ENCODE peak calls at places on chromosomes 3 and 15, in seven cellular contexts. One of them, this sample, is unnamed.

GRCh38 chr3:193496658-193497057 is 58.0 kb downstream of the ATP13A4 start:
- DNase-seq in dorsolateral prefrontal cortex: no peak
- DNase-seq in iPS-NIHi11: no peak
- DNase-seq in cardiac fibroblast: no peak
- DNase-seq in HTR-8/SVneo: no peak
- DNase-seq in non-pigmented ciliary epithelial cell: no peak
- DNase-seq in glutamatergic neuron: no peak
- DNase-seq in this sample: no peak

GRCh38 chr3:186882881-186883685 is 40.6 kb downstream of the ADIPOQ start:
- DNase-seq in dorsolateral prefrontal cortex: no peak
- DNase-seq in iPS-NIHi11: no peak
- DNase-seq in cardiac fibroblast: peak; percentile 92
- DNase-seq in HTR-8/SVneo: peak; percentile 69
- DNase-seq in non-pigmented ciliary epithelial cell: peak; percentile 85
- DNase-seq in glutamatergic neuron: no peak
- DNase-seq in this sample: peak; percentile 62

GRCh38 chr3:49415931-49416601 is 3.8 kb downstream of the TCTA start:
- DNase-seq in dorsolateral prefrontal cortex: no peak
- DNase-seq in iPS-NIHi11: no peak
- DNase-seq in cardiac fibroblast: no peak
- DNase-seq in HTR-8/SVneo: no peak
- DNase-seq in non-pigmented ciliary epithelial cell: no peak
- DNase-seq in glutamatergic neuron: no peak
- DNase-seq in this sample: no peak

GRCh38 chr3:111723293-111723963 is 128.3 kb upstream of the ZBED2 start:
- DNase-seq in dorsolateral prefrontal cortex: no peak
- DNase-seq in iPS-NIHi11: no peak
- DNase-seq in cardiac fibroblast: peak; percentile 91
- DNase-seq in HTR-8/SVneo: no peak
- DNase-seq in non-pigmented ciliary epithelial cell: no peak
- DNase-seq in glutamatergic neuron: no peak
- DNase-seq in this sample: peak; percentile 92

GRCh38 chr3:55765906-55766701 is 279.0 kb upstream of the WNT5A start:
- DNase-seq in dorsolateral prefrontal cortex: peak; percentile 75
- DNase-seq in iPS-NIHi11: no peak
- DNase-seq in cardiac fibroblast: no peak
- DNase-seq in HTR-8/SVneo: no peak
- DNase-seq in non-pigmented ciliary epithelial cell: no peak
- DNase-seq in glutamatergic neuron: no peak
- DNase-seq in this sample: no peak

GRCh38 chr15:61243984-61244593 is 15.0 kb upstream of the RORA start:
- DNase-seq in dorsolateral prefrontal cortex: no peak
- DNase-seq in iPS-NIHi11: no peak
- DNase-seq in cardiac fibroblast: no peak
- DNase-seq in HTR-8/SVneo: no peak
- DNase-seq in non-pigmented ciliary epithelial cell: no peak
- DNase-seq in glutamatergic neuron: no peak
- DNase-seq in this sample: no peak

GRCh38 chr3:16396202-16396601 is 117.3 kb downstream of the RFTN1 start:
- DNase-seq in dorsolateral prefrontal cortex: no peak
- DNase-seq in iPS-NIHi11: no peak
- DNase-seq in cardiac fibroblast: no peak
- DNase-seq in HTR-8/SVneo: no peak
- DNase-seq in non-pigmented ciliary epithelial cell: no peak
- DNase-seq in glutamatergic neuron: no peak
- DNase-seq in this sample: no peak

GRCh38 chr3:16932877-16933276 is 48.1 kb downstream of the PLCL2 start:
- DNase-seq in dorsolateral prefrontal cortex: no peak
- DNase-seq in iPS-NIHi11: no peak
- DNase-seq in cardiac fibroblast: no peak
- DNase-seq in HTR-8/SVneo: no peak
- DNase-seq in non-pigmented ciliary epithelial cell: no peak
- DNase-seq in glutamatergic neuron: no peak
- DNase-seq in this sample: no peak

GRCh38 chr3:110391640-110392395 is 679.8 kb upstream of the NECTIN3 start:
- DNase-seq in dorsolateral prefrontal cortex: no peak
- DNase-seq in iPS-NIHi11: no peak
- DNase-seq in cardiac fibroblast: peak; percentile 60
- DNase-seq in HTR-8/SVneo: no peak
- DNase-seq in non-pigmented ciliary epithelial cell: no peak
- DNase-seq in glutamatergic neuron: no peak
- DNase-seq in this sample: no peak

GRCh38 chr3:69305011-69305410 is 80.9 kb downstream of the FRMD4B start:
- DNase-seq in dorsolateral prefrontal cortex: no peak
- DNase-seq in iPS-NIHi11: no peak
- DNase-seq in cardiac fibroblast: peak; percentile 30
- DNase-seq in HTR-8/SVneo: no peak
- DNase-seq in non-pigmented ciliary epithelial cell: no peak
- DNase-seq in glutamatergic neuron: no peak
- DNase-seq in this sample: no peak

GRCh38 chr15:85580914-85581313 is 200.5 kb downstream of the AKAP13 start:
- DNase-seq in dorsolateral prefrontal cortex: no peak
- DNase-seq in iPS-NIHi11: no peak
- DNase-seq in cardiac fibroblast: peak; percentile 46
- DNase-seq in HTR-8/SVneo: no peak
- DNase-seq in non-pigmented ciliary epithelial cell: no peak
- DNase-seq in glutamatergic neuron: no peak
- DNase-seq in this sample: no peak

GRCh38 chr15:101140697-101141065 is 111.2 kb downstream of the CHSY1 start:
- DNase-seq in dorsolateral prefrontal cortex: no peak
- DNase-seq in iPS-NIHi11: no peak
- DNase-seq in cardiac fibroblast: no peak
- DNase-seq in HTR-8/SVneo: no peak
- DNase-seq in non-pigmented ciliary epithelial cell: no peak
- DNase-seq in glutamatergic neuron: no peak
- DNase-seq in this sample: no peak

GRCh38 chr3:127574880-127575878 is 15.4 kb downstream of the TPRA1 start:
- DNase-seq in dorsolateral prefrontal cortex: peak; percentile 85
- DNase-seq in iPS-NIHi11: peak; percentile 96
- DNase-seq in cardiac fibroblast: peak; percentile 96
- DNase-seq in HTR-8/SVneo: peak; percentile 91
- DNase-seq in non-pigmented ciliary epithelial cell: peak; percentile 66
- DNase-seq in glutamatergic neuron: peak; percentile 83
- DNase-seq in this sample: peak; percentile 66

GRCh38 chr15:70533931-70534742 is 229.2 kb downstream of the UACA start:
- DNase-seq in dorsolateral prefrontal cortex: no peak
- DNase-seq in iPS-NIHi11: no peak
- DNase-seq in cardiac fibroblast: no peak
- DNase-seq in HTR-8/SVneo: no peak
- DNase-seq in non-pigmented ciliary epithelial cell: no peak
- DNase-seq in glutamatergic neuron: no peak
- DNase-seq in this sample: peak; percentile 35

GRCh38 chr3:177026505-177027277 is 170.6 kb downstream of the TBL1XR1 start:
- DNase-seq in dorsolateral prefrontal cortex: no peak
- DNase-seq in iPS-NIHi11: no peak
- DNase-seq in cardiac fibroblast: peak; percentile 25
- DNase-seq in HTR-8/SVneo: no peak
- DNase-seq in non-pigmented ciliary epithelial cell: peak; percentile 38
- DNase-seq in glutamatergic neuron: no peak
- DNase-seq in this sample: no peak

GRCh38 chr15:82197734-82198594 is 64.6 kb downstream of the EFL1 start:
- DNase-seq in dorsolateral prefrontal cortex: peak; percentile 79
- DNase-seq in iPS-NIHi11: peak; percentile 83
- DNase-seq in cardiac fibroblast: peak; percentile 84
- DNase-seq in HTR-8/SVneo: peak; percentile 64
- DNase-seq in non-pigmented ciliary epithelial cell: no peak
- DNase-seq in glutamatergic neuron: peak; percentile 76
- DNase-seq in this sample: no peak

GRCh38 chr3:32780735-32781210 is 37.0 kb upstream of the TRIM71 start:
- DNase-seq in dorsolateral prefrontal cortex: no peak
- DNase-seq in iPS-NIHi11: peak; percentile 80
- DNase-seq in cardiac fibroblast: peak; percentile 49
- DNase-seq in HTR-8/SVneo: peak; percentile 62
- DNase-seq in non-pigmented ciliary epithelial cell: no peak
- DNase-seq in glutamatergic neuron: peak; percentile 83
- DNase-seq in this sample: no peak

This sample was measured in BJ.